ENCODE peak calls at places on chromosomes 11 and 22, in four cellular contexts. M, X, H and R are unnamed samples.
A peak's percentile ranks its signal among the peaks of the same experiment; 100 is the strongest.

GRCh38 chr22:27349456-27349855 is 452.1 kb downstream of the MN1 start:
- DNase-seq in M (no peak), X (no peak), H (no peak), R (no peak)

GRCh38 chr22:39960791-39961746 is 872 bp downstream of the TMA7B start:
- DNase-seq in M (no peak), X (peak; percentile 77), H (no peak), R (no peak)

GRCh38 chr11:7654094-7654742 is 19.1 kb downstream of the CYB5R2 start:
- DNase-seq in M (no peak), X (no peak), H (no peak), R (no peak)

GRCh38 chr11:79285756-79286155 is 155.1 kb downstream of the TENM4 start:
- DNase-seq in M (no peak), X (no peak), H (no peak), R (no peak)

GRCh38 chr11:29019960-29020683 is 911.9 kb downstream of the METTL15 start:
- DNase-seq in M (no peak), X (no peak), H (no peak), R (no peak)

GRCh38 chr11:130727715-130728114 is 188.6 kb downstream of the SNX19 start:
- DNase-seq in M (no peak), X (no peak), H (no peak), R (no peak)

GRCh38 chr11:119486016-119486415 is 63.0 kb upstream of the THY1 start:
- DNase-seq in M (peak; percentile 2), X (no peak), H (no peak), R (peak; percentile 5)

GRCh38 chr22:20498913-20499312 is 3.3 kb upstream of the KLHL22 start:
- DNase-seq in M (no peak), X (no peak), H (no peak), R (no peak)

GRCh38 chr11:102561636-102562035 is 31.1 kb upstream of the MMP7 start:
- DNase-seq in M (no peak), X (no peak), H (no peak), R (no peak)

GRCh38 chr11:128759597-128759996 is 65.7 kb downstream of the FLI1 start:
- DNase-seq in M (no peak), X (no peak), H (no peak), R (no peak)

GRCh38 chr11:65063532-65063931 is 5.2 kb upstream of the NAALADL1 start:
- DNase-seq in M (no peak), X (no peak), H (no peak), R (no peak)

GRCh38 chr11:59172345-59173079 is 580 bp downstream of the DTX4 start:
- DNase-seq in M (peak; percentile 83), X (no peak), H (no peak), R (no peak)

GRCh38 chr22:20933910-20934309 is 16.7 kb downstream of the CRKL start:
- DNase-seq in M (no peak), X (no peak), H (no peak), R (no peak)

GRCh38 chr22:36577019-36577418 is 48.1 kb upstream of the EIF3D start:
- DNase-seq in M (no peak), X (peak; percentile 70), H (no peak), R (no peak)

GRCh38 chr11:69942333-69942820 is 123.2 kb upstream of the FGF3 start:
- DNase-seq in M (peak; percentile 65), X (no peak), H (peak; percentile 30), R (no peak)

GRCh38 chr11:120386774-120387371 is 50.7 kb downstream of the ARHGEF12 start:
- DNase-seq in M (no peak), X (no peak), H (no peak), R (no peak)

GRCh38 chr22:29309332-29310064 is 3.0 kb downstream of the GAS2L1 start:
- DNase-seq in M (peak; percentile 83), X (no peak), H (peak; percentile 71), R (peak; percentile 83)

GRCh38 chr11:26622201-26622600 is 50.1 kb upstream of the MUC15 start:
- DNase-seq in M (no peak), X (no peak), H (no peak), R (no peak)

GRCh38 chr11:128171496-128171895 is 415.9 kb downstream of the ETS1 start:
- DNase-seq in M (no peak), X (no peak), H (no peak), R (no peak)

GRCh38 chr22:33563568-33563967 is 356.7 kb downstream of the LARGE1 start:
- DNase-seq in M (no peak), X (no peak), H (no peak), R (no peak)
- H3K4me3 ChIP-seq in M (no peak overlapping the region), X (no peak overlapping the region), H (no peak overlapping the region), R (no peak overlapping the region)

GRCh38 chr22:23894710-23895598 is 771 bp downstream of the MIF start:
- DNase-seq in M (peak; percentile 95), X (no peak), H (peak; percentile 92), R (no peak)
- TF ChIP-seq CTCF in M (peak; percentile 17), X (peak; percentile 18), H (no peak), R (no peak)

GRCh38 chr11:118295199-118295598 is 9.3 kb upstream of the CD3E start:
- DNase-seq in M (no peak), X (no peak), H (no peak), R (no peak)

GRCh38 chr11:118294053-118294452 is 10.5 kb upstream of the CD3E start:
- DNase-seq in M (no peak), X (no peak), H (no peak), R (no peak)

GRCh38 chr11:118289411-118289810 is 15.1 kb upstream of the CD3E start:
- DNase-seq in M (no peak), X (peak; percentile 32), H (no peak), R (no peak)

GRCh38 chr11:118290923-118291322 is 13.6 kb upstream of the CD3E start:
- DNase-seq in M (no peak), X (no peak), H (no peak), R (no peak)

DNA sequence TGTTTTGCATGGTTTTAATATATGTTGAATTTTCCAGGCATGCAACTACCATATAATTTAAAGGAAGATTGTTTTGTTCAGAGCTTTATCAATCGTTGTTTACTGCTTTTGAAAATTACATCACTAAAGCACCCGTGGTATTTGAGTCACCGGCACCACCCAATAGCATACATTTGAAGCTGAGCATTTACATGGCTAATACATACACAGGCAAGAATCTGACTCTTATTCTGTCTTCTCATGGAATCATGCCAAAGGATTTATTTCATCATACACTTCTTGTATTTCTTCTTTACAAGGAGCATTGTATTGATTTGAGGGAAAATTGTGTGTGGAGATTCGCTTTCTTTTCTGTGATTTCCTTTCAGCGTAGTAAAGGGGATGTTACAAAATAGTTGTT is 13.1 kb upstream of the CD3E start:
- DNase-seq in M (no peak), X (no peak), H (no peak), R (no peak)
- H3K4me3 ChIP-seq in M (no peak overlapping the region), X (no peak overlapping the region), H (no peak overlapping the region), R (no peak overlapping the region)

GRCh38 chr11:31809857-31810778 is 1.0 kb downstream of the PAX6 start:
- DNase-seq in M (peak; percentile 75), X (no peak), H (peak; percentile 61), R (no peak)

GRCh38 chr11:31808721-31809542 is 2.2 kb downstream of the PAX6 start:
- DNase-seq in M (no peak), X (no peak), H (no peak), R (no peak)

GRCh38 chr11:31808268-31808667 is 2.9 kb downstream of the PAX6 start:
- DNase-seq in M (no peak), X (no peak), H (no peak), R (no peak)

GRCh38 chr11:31810779-31811647 is at the start of gene PAX6:
- DNase-seq in M (peak; percentile 73), X (no peak), H (peak; percentile 60), R (no peak)

GRCh38 chr11:31809543-31809856 is 1.6 kb downstream of the PAX6 start:
- DNase-seq in M (no peak), X (no peak), H (no peak), R (no peak)
- TF ChIP-seq CTCF in M (no peak), X (no peak), H (no peak), R (no peak)

DNA sequence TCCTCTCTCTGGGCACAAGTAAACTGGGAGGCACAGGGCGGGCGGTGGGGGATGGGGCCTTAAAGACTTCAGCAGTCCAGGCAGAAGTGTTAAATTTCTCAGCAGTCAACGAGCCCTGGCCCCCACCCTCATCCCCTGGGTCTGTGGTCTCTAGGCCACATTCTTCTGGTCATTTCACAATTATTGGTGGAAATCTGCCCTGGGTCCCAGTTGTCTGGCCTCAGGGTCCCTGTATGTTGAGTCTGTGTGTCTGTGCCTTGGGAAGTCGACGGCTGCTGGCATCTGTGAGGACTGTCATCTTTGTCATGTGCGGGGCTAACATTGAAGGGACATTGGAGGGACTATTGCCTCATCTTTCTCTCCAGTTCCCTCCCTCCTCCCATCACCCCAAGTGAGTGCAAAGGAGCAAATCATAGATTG is 1.7 kb downstream of the TSPAN18 start:
- DNase-seq in M (no peak), X (no peak), H (peak; percentile 72), R (no peak)
- H3K4me3 ChIP-seq in M (no peak overlapping the region), X (no peak overlapping the region), H (peak overlapping the region; percentile 90), R (peak overlapping the region; percentile 80)

GRCh38 chr22:35135165-35135564 is 69.2 kb downstream of the ISX start:
- DNase-seq in M (no peak), X (no peak), H (no peak), R (no peak)

GRCh38 chr22:35138521-35138920 is 72.6 kb downstream of the ISX start:
- DNase-seq in M (no peak), X (no peak), H (no peak), R (no peak)

DNA sequence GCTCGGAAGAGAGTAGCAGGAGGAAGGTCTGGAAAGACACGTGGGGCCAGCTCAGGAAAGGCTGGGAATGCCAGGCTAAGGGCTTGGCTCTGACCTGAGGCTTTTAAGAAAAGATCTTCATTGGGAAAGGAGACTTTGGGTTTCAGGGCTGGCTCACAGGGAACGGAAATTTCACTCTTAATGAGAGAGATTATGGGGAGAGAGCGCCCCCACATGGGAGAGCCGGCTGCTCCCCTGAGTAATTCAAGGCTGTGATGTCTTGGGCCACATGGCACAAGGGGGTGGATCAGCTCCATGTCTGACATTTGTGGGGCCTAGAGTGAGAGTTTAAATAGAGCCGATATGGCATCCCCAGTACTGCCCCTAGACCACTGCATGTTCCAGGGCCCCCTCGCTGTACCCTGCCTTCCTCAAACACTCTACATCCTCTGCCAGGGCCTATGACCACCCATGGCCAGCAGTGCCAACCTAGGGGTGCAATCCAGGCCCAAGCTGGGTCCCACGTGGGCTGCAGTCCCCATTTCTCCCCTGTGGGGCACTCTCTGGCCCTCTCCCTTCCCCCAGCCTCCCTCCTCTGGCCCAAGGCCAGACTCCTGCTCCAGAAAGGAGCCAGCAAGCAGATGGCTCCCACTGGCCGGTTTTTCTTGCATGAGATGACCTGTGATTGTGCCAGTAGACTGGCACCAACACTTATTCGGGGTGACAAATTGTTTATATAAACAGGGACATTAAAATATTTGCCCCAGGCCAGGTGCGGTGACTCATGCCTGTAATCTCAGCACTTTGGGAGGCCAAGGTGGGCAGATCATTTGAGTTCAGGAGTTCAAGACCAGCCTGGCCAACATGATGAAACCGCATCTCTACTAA is 75.2 kb downstream of the ISX start:
- DNase-seq in M (no peak), X (no peak), H (no peak), R (no peak)
- TF ChIP-seq CTCF in M (no peak), X (no peak), H (no peak), R (no peak)

GRCh38 chr22:43827336-43827735 is 15.2 kb upstream of the EFCAB6 start:
- DNase-seq in M (no peak), X (no peak), H (no peak), R (peak; percentile 12)
- H3K4me3 ChIP-seq in M (no peak overlapping the region), X (no peak overlapping the region), H (peak overlapping the region; percentile 21), R (no peak overlapping the region)